ENCODE peak calls at places on chromosomes 4 and X, in ten cellular contexts. X is GM20000, H is M059J, V is type B pancreatic cell, L is non-pigmented ciliary epithelial cell, J is dorsolateral prefrontal cortex, G is amniotic stem cell, C is activated T-cell treated with anti-CD3 and anti-CD28 coated beads for 1 hour, S is adipocyte, R is mesothelial cell of epicardium. O is an unnamed sample.

GRCh38 chr4:8391972-8392371 is 48.6 kb downstream of the ACOX3 start:
- DNase-seq in X (peak; percentile 68), H (peak; percentile 38), V (no peak), L (peak; percentile 66), J (peak; percentile 76), G (no peak), C (no peak), S (peak; percentile 70), R (no peak), O (no peak)

GRCh38 chr4:183996868-183997267 is 91.8 kb downstream of the STOX2 start:
- DNase-seq in X (no peak), H (no peak), V (no peak), L (peak; percentile 55), J (no peak), G (no peak), C (no peak), S (no peak), R (no peak), O (no peak)

GRCh38 chr4:142886566-142886965 is 40.5 kb upstream of the INPP4B start:
- DNase-seq in X (no peak), H (no peak), V (no peak), L (no peak), J (no peak), G (no peak), C (no peak), S (peak; percentile 78), R (no peak), O (no peak)

GRCh38 chrX:14776901-14777300 is 96.0 kb downstream of the FANCB start:
- DNase-seq in X (no peak), H (no peak), V (no peak), L (no peak), J (no peak), G (no peak), C (no peak), S (peak; percentile 4), R (no peak), O (no peak)

GRCh38 chrX:154490414-154491083 is at the start of gene SLC10A3:
- DNase-seq in X (peak; percentile 93), H (peak; percentile 97), V (peak; percentile 92), L (peak; percentile 55), J (peak; percentile 96), G (peak; percentile 76), C (peak; percentile 75), S (peak; percentile 94), R (peak; percentile 86), O (peak; percentile 45)

GRCh38 chr4:43990968-43991367 is 457.6 kb downstream of the KCTD8 start:
- DNase-seq in X (no peak), H (no peak), V (no peak), L (no peak), J (no peak), G (no peak), C (no peak), S (no peak), R (no peak), O (no peak)

GRCh38 chrX:30141966-30142365 is 73.4 kb upstream of the MAGEB2 start:
- DNase-seq in X (peak; percentile 21), H (peak; percentile 70), V (no peak), L (no peak), J (no peak), G (peak; percentile 8), C (no peak), S (peak; percentile 68), R (no peak), O (no peak)

GRCh38 chrX:108735087-108735679 is 1.2 kb downstream of the IRS4 start:
- DNase-seq in X (peak; percentile 10), H (no peak), V (no peak), L (no peak), J (no peak), G (no peak), C (no peak), S (no peak), R (no peak), O (no peak)

GRCh38 chr4:141065872-141066271 is 67.4 kb downstream of the RNF150 start:
- DNase-seq in X (no peak), H (no peak), V (no peak), L (no peak), J (no peak), G (no peak), C (no peak), S (no peak), R (no peak), O (no peak)

GRCh38 chr4:2901186-2901585 is 57.5 kb downstream of the ADD1 start:
- DNase-seq in X (no peak), H (no peak), V (no peak), L (no peak), J (no peak), G (no peak), C (no peak), S (no peak), R (no peak), O (no peak)